ENCODE peak calls at places on chromosomes 12 and 14, in five cellular contexts. H is ovary, C is osteoblast, Z is HCT116, K is cardiac muscle cell. Y is an unnamed sample. For H3K4me1, the result is how much of the 10 kb centered on the place peaks cover.

GRCh38 chr14:42654707-42655106 is 1048.0 kb downstream of the LRFN5 start:
- DNase-seq in H (no peak), C (no peak), Z (no peak), K (no peak), Y (no peak)

GRCh38 chr12:132788375-132789098 is 26.9 kb upstream of the ANKLE2 start:
- DNase-seq in H (no peak), C (no peak), Z (no peak), K (no peak), Y (no peak)

GRCh38 chr12:14426792-14427191 is 61.3 kb downstream of the ATF7IP start:
- DNase-seq in H (no peak), C (no peak), Z (no peak), K (no peak), Y (no peak)

GRCh38 chr12:120939523-120939922 is 35.4 kb upstream of the SPPL3 start:
- DNase-seq in H (no peak), C (no peak), Z (no peak), K (no peak), Y (peak)

GRCh38 chr12:9910716-9911421 is 21.3 kb downstream of the CLEC2A start:
- DNase-seq in H (no peak), C (no peak), Z (no peak), K (no peak), Y (no peak)

GRCh38 chr14:56840221-56840620 is 29.9 kb upstream of the OTX2 start:
- DNase-seq in H (no peak), C (no peak), Z (no peak), K (no peak), Y (no peak)

GRCh38 chr12:107459649-107460048 is 225.9 kb upstream of the PWP1 start:
- DNase-seq in H (no peak), C (no peak), Z (no peak), K (no peak), Y (no peak)

GRCh38 chr14:106459971-106460730 is 933.8 kb downstream of the TMEM121 start:
- DNase-seq in H (no peak), C (no peak), Z (no peak), K (no peak), Y (no peak)

GRCh38 chr12:14454098-14454907 is 88.8 kb downstream of the ATF7IP start:
- DNase-seq in H (no peak), C (peak), Z (peak), K (peak), Y (no peak)

GRCh38 chr14:51481643-51482042 is 170.1 kb upstream of the FRMD6 start:
- DNase-seq in H (no peak), C (no peak), Z (no peak), K (no peak), Y (no peak)

GRCh38 chr12:6263931-6264330 is 46.6 kb upstream of the PLEKHG6 start:
- DNase-seq in H (no peak), C (peak), Z (no peak), K (peak), Y (no peak)

GRCh38 chr14:64623576-64624165 is 73.9 kb downstream of the PPP1R36 start:
- DNase-seq in H (no peak), C (no peak), Z (no peak), K (no peak), Y (no peak)

GRCh38 chr12:92628476-92628875 is 74.3 kb upstream of the PLEKHG7 start:
- DNase-seq in H (no peak), C (no peak), Z (no peak), K (no peak), Y (no peak)

GRCh38 chr14:97978336-97978735 is 1181.2 kb downstream of the VRK1 start:
- DNase-seq in H (peak), C (no peak), Z (peak), K (peak), Y (peak)

GRCh38 chr14:31410048-31410654 is 10.2 kb downstream of the HEATR5A start:
- DNase-seq in H (no peak), C (no peak), Z (no peak), K (no peak), Y (no peak)

GRCh38 chr14:71165121-71165574 is 257.9 kb downstream of the PCNX1 start:
- DNase-seq in H (no peak), C (no peak), Z (no peak), K (peak), Y (no peak)

GRCh38 chr12:131378176-131378842 is 332.6 kb upstream of the SFSWAP start:
- DNase-seq in H (no peak), C (no peak), Z (no peak), K (no peak), Y (peak)

GRCh38 chr12:14577344-14577743 is 9.7 kb upstream of the PLBD1 start:
- DNase-seq in H (no peak), C (no peak), Z (no peak), K (no peak), Y (no peak)

GRCh38 chr14:33996450-33996849 is 45.6 kb upstream of the EGLN3 start:
- DNase-seq in H (no peak), C (no peak), Z (no peak), K (no peak), Y (no peak)

GRCh38 chr12:21942377-21942703 is 1.1 kb upstream of the ABCC9 start:
- DNase-seq in H (no peak), C (peak), Z (no peak), K (no peak), Y (no peak)

GRCh38 chr12:21940972-21941521 is at the start of gene ABCC9:
- DNase-seq in H (peak), C (peak), Z (no peak), K (peak), Y (peak)

GRCh38 chr12:21939435-21939834 is 1.8 kb downstream of the ABCC9 start:
- DNase-seq in H (no peak), C (no peak), Z (no peak), K (no peak), Y (no peak)

GRCh38 chr12:21940549-21940948 is 677 bp downstream of the ABCC9 start:
- DNase-seq in H (no peak), C (no peak), Z (no peak), K (peak), Y (no peak)

GRCh38 chr12:21941522-21942376 is 523 bp upstream of the ABCC9 start:
- DNase-seq in H (peak), C (peak), Z (no peak), K (peak), Y (peak)
- H3K27ac ChIP-seq in H (peak), C (peak), Z (no peak), K (no peak), Y (peak)

DNA sequence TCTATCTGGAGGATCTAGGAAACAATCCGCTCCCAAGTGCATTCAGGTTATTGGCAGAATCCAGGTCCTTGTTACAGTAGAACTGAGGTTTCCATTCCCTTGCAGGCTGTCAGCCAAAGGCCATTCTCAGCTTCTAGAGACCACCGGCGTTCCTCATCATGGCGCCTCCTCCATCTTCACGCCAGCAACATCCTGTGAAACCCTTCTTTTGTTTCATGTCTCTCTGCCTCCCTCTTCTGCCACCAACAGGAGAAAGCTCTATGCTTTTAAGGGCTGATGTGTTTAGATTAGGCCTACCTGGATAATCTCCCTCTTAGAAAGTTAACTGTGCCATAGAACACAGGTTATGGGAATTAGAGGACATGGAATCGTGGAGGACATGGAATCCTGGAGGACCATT is 133.0 kb upstream of the RASSF8 start:
- DNase-seq in H (no peak), C (no peak), Z (no peak), K (no peak), Y (no peak)
- TF ChIP-seq CTCF in H (no peak), C (peak), Z (peak), K (no peak), Y (no peak)

GRCh38 chr12:62789856-62790255 is 145.1 kb downstream of the PPM1H start:
- DNase-seq in H (no peak), C (no peak), Z (no peak), K (no peak), Y (no peak)
- H3K4me1 ChIP-seq in H (under half), C (under half), Z (under half), K (under half), Y (under half)

DNA sequence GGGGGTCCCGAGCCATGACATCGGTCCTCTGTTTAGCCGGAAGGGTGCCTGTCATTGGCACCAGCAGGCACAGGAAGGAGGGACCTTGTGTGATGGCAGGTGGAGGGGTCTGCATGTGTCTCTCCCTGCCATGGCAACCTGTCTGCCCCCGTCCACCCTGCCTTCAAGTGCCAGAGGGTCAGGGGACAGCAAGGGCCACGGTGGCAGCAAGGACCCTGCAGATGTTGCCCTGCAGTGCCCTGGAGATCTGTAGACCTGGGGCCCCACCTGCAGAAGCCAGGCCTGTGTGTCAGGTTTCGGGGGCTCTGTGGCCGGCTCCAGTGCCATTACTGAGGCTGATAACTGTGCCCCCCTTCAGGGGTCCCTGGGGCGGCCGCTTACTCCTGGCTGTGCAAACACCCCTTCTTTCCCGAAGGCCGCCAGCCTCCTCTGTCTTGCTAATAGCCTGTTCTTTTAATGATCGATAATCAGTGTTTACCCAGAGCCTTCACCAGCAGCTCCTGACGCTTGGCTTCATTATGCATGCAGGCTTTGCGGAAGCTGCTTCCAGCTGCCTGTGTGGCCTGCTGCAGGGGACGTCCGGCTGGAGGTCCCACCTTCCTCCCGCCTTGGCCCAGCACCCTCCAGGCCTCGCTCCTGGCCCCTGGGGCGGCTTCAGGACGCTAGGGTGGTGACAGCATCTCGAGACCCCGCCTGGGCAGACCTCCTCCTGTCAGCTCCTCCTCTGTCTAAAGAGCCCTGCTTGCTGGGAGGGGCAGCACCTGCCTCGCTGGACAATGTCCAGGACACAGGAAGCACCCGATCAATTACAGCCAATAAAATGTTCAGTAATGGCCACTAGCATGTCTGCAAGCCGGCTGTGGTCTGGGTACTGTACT is 153.0 kb downstream of the KIF26A start:
- DNase-seq in H (peak), C (peak), Z (no peak), K (peak), Y (peak)
- H3K27ac ChIP-seq in H (no peak), C (no peak), Z (no peak), K (no peak), Y (no peak)

GRCh38 chr12:67994046-67994445 is 4.8 kb downstream of the IFNG-AS1 start:
- DNase-seq in H (no peak), C (no peak), Z (no peak), K (no peak), Y (no peak)
- TF ChIP-seq CTCF in H (no peak), C (no peak), Z (peak), K (no peak), Y (no peak)